ENCODE peak calls at places on chromosomes 7 and 10, in nine cellular contexts. One of them, this sample, is unnamed.

GRCh38 chr10:133276435-133277201 is at the start of gene ADAM8:
- DNase-seq in tibial nerve: no peak
- DNase-seq in effector memory CD4-positive, alpha-beta T cell: peak; percentile 59
- DNase-seq in psoas muscle: peak; percentile 62
- DNase-seq in right lobe of liver: peak; percentile 63
- DNase-seq in AG04450: no peak
- DNase-seq in tibial artery: no peak
- DNase-seq in endodermal cell: peak; percentile 93
- DNase-seq in body of pancreas: peak; percentile 35
- DNase-seq in this sample: peak; percentile 78

GRCh38 chr7:146826338-146826737 is 709.7 kb downstream of the CNTNAP2 start:
- DNase-seq in endodermal cell: peak; percentile 89
- DNase-seq in body of pancreas: no peak
- DNase-seq in tibial nerve: no peak
- DNase-seq in tibial artery: no peak
- DNase-seq in psoas muscle: no peak
- DNase-seq in right lobe of liver: no peak
- DNase-seq in AG04450: no peak
- DNase-seq in effector memory CD4-positive, alpha-beta T cell: no peak
- DNase-seq in this sample: no peak

GRCh38 chr10:61669161-61669755 is 6.5 kb downstream of the CABCOCO1 start:
- DNase-seq in psoas muscle: no peak
- DNase-seq in AG04450: no peak
- DNase-seq in endodermal cell: no peak
- DNase-seq in tibial nerve: no peak
- DNase-seq in tibial artery: no peak
- DNase-seq in effector memory CD4-positive, alpha-beta T cell: no peak
- DNase-seq in body of pancreas: no peak
- DNase-seq in right lobe of liver: no peak
- DNase-seq in this sample: no peak

GRCh38 chr10:71398991-71399375 is 2.3 kb downstream of the CDH23 start:
- DNase-seq in effector memory CD4-positive, alpha-beta T cell: no peak
- DNase-seq in psoas muscle: no peak
- DNase-seq in tibial artery: no peak
- DNase-seq in endodermal cell: peak; percentile 52
- DNase-seq in AG04450: no peak
- DNase-seq in body of pancreas: no peak
- DNase-seq in tibial nerve: no peak
- DNase-seq in right lobe of liver: no peak
- DNase-seq in this sample: peak; percentile 9

GRCh38 chr7:99270702-99271101 is 1.9 kb upstream of the MYH16 start:
- DNase-seq in psoas muscle: no peak
- DNase-seq in right lobe of liver: no peak
- DNase-seq in effector memory CD4-positive, alpha-beta T cell: no peak
- DNase-seq in body of pancreas: no peak
- DNase-seq in endodermal cell: peak; percentile 67
- DNase-seq in tibial nerve: no peak
- DNase-seq in tibial artery: no peak
- DNase-seq in AG04450: no peak
- DNase-seq in this sample: no peak

GRCh38 chr10:17989908-17990767 is 38.4 kb downstream of the SLC39A12 start:
- DNase-seq in tibial nerve: no peak
- DNase-seq in tibial artery: no peak
- DNase-seq in effector memory CD4-positive, alpha-beta T cell: no peak
- DNase-seq in body of pancreas: no peak
- DNase-seq in endodermal cell: no peak
- DNase-seq in right lobe of liver: no peak
- DNase-seq in psoas muscle: no peak
- DNase-seq in AG04450: no peak
- DNase-seq in this sample: no peak

GRCh38 chr10:3806603-3807002 is 21.6 kb upstream of the KLF6 start:
- DNase-seq in right lobe of liver: no peak
- DNase-seq in endodermal cell: no peak
- DNase-seq in tibial nerve: no peak
- DNase-seq in tibial artery: no peak
- DNase-seq in body of pancreas: peak; percentile 61
- DNase-seq in AG04450: no peak
- DNase-seq in effector memory CD4-positive, alpha-beta T cell: peak; percentile 22
- DNase-seq in psoas muscle: no peak
- DNase-seq in this sample: no peak

GRCh38 chr10:103145046-103145445 is 48.0 kb downstream of the NT5C2 start:
- DNase-seq in tibial nerve: no peak
- DNase-seq in AG04450: peak; percentile 60
- DNase-seq in body of pancreas: no peak
- DNase-seq in right lobe of liver: no peak
- DNase-seq in psoas muscle: no peak
- DNase-seq in endodermal cell: no peak
- DNase-seq in tibial artery: no peak
- DNase-seq in effector memory CD4-positive, alpha-beta T cell: no peak
- DNase-seq in this sample: no peak

GRCh38 chr10:32938554-32939061 is 19.4 kb downstream of the ITGB1 start:
- DNase-seq in AG04450: no peak
- DNase-seq in body of pancreas: peak; percentile 31
- DNase-seq in effector memory CD4-positive, alpha-beta T cell: no peak
- DNase-seq in tibial artery: no peak
- DNase-seq in tibial nerve: no peak
- DNase-seq in psoas muscle: peak; percentile 61
- DNase-seq in right lobe of liver: no peak
- DNase-seq in endodermal cell: peak; percentile 63
- DNase-seq in this sample: no peak

GRCh38 chr7:95199779-95200558 is 124.4 kb downstream of the PON1 start:
- DNase-seq in AG04450: peak; percentile 1
- DNase-seq in psoas muscle: no peak
- DNase-seq in right lobe of liver: peak; percentile 16
- DNase-seq in tibial artery: peak; percentile 23
- DNase-seq in endodermal cell: peak; percentile 67
- DNase-seq in tibial nerve: no peak
- DNase-seq in effector memory CD4-positive, alpha-beta T cell: no peak
- DNase-seq in body of pancreas: peak; percentile 41
- DNase-seq in this sample: no peak

GRCh38 chr10:132306951-132307751 is 599 bp downstream of the STK32C start:
- DNase-seq in tibial nerve: no peak
- DNase-seq in effector memory CD4-positive, alpha-beta T cell: no peak
- DNase-seq in right lobe of liver: peak; percentile 68
- DNase-seq in tibial artery: no peak
- DNase-seq in AG04450: no peak
- DNase-seq in endodermal cell: peak; percentile 79
- DNase-seq in body of pancreas: peak; percentile 78
- DNase-seq in psoas muscle: peak; percentile 71
- DNase-seq in this sample: peak; percentile 88

GRCh38 chr7:100566018-100566531 is 7.6 kb downstream of the SAP25 start:
- DNase-seq in tibial nerve: no peak
- DNase-seq in endodermal cell: no peak
- DNase-seq in AG04450: no peak
- DNase-seq in tibial artery: no peak
- DNase-seq in effector memory CD4-positive, alpha-beta T cell: no peak
- DNase-seq in right lobe of liver: no peak
- DNase-seq in body of pancreas: no peak
- DNase-seq in psoas muscle: no peak
- DNase-seq in this sample: no peak

GRCh38 chr10:119355930-119356329 is 148.6 kb downstream of the GRK5 start:
- DNase-seq in tibial nerve: no peak
- DNase-seq in endodermal cell: no peak
- DNase-seq in body of pancreas: no peak
- DNase-seq in tibial artery: no peak
- DNase-seq in effector memory CD4-positive, alpha-beta T cell: no peak
- DNase-seq in AG04450: no peak
- DNase-seq in right lobe of liver: no peak
- DNase-seq in psoas muscle: no peak
- DNase-seq in this sample: no peak

GRCh38 chr10:59793924-59794323 is 40.7 kb upstream of the MRLN start:
- DNase-seq in endodermal cell: no peak
- DNase-seq in psoas muscle: no peak
- DNase-seq in body of pancreas: no peak
- DNase-seq in tibial artery: no peak
- DNase-seq in right lobe of liver: no peak
- DNase-seq in effector memory CD4-positive, alpha-beta T cell: no peak
- DNase-seq in tibial nerve: no peak
- DNase-seq in AG04450: no peak
- DNase-seq in this sample: no peak
- H3K27ac ChIP-seq in endodermal cell: no peak overlapping the region
- H3K27ac ChIP-seq in psoas muscle: no peak overlapping the region
- H3K27ac ChIP-seq in body of pancreas: no peak overlapping the region
- H3K27ac ChIP-seq in tibial artery: no peak overlapping the region
- H3K27ac ChIP-seq in right lobe of liver: no peak overlapping the region
- H3K27ac ChIP-seq in effector memory CD4-positive, alpha-beta T cell: no peak overlapping the region
- H3K27ac ChIP-seq in tibial nerve: no peak overlapping the region
- H3K27ac ChIP-seq in AG04450: no peak overlapping the region
- H3K27ac ChIP-seq in this sample: no peak overlapping the region

GRCh38 chr10:10330481-10330880 is 687.2 kb upstream of the CELF2 start:
- DNase-seq in effector memory CD4-positive, alpha-beta T cell: no peak
- DNase-seq in psoas muscle: no peak
- DNase-seq in endodermal cell: no peak
- DNase-seq in tibial nerve: no peak
- DNase-seq in right lobe of liver: no peak
- DNase-seq in tibial artery: no peak
- DNase-seq in AG04450: no peak
- DNase-seq in body of pancreas: no peak
- DNase-seq in this sample: no peak

GRCh38 chr10:10327934-10328333 is 689.7 kb upstream of the CELF2 start:
- DNase-seq in body of pancreas: no peak
- DNase-seq in tibial artery: no peak
- DNase-seq in AG04450: no peak
- DNase-seq in endodermal cell: no peak
- DNase-seq in right lobe of liver: no peak
- DNase-seq in psoas muscle: no peak
- DNase-seq in effector memory CD4-positive, alpha-beta T cell: no peak
- DNase-seq in tibial nerve: no peak
- DNase-seq in this sample: no peak

GRCh38 chr10:10320981-10321380 is 696.7 kb upstream of the CELF2 start:
- DNase-seq in body of pancreas: no peak
- DNase-seq in tibial artery: no peak
- DNase-seq in psoas muscle: no peak
- DNase-seq in AG04450: peak; percentile 34
- DNase-seq in tibial nerve: no peak
- DNase-seq in effector memory CD4-positive, alpha-beta T cell: no peak
- DNase-seq in right lobe of liver: no peak
- DNase-seq in endodermal cell: no peak
- DNase-seq in this sample: no peak

GRCh38 chr10:10326119-10326518 is 691.6 kb upstream of the CELF2 start:
- DNase-seq in endodermal cell: no peak
- DNase-seq in tibial artery: no peak
- DNase-seq in AG04450: no peak
- DNase-seq in tibial nerve: no peak
- DNase-seq in effector memory CD4-positive, alpha-beta T cell: no peak
- DNase-seq in body of pancreas: no peak
- DNase-seq in right lobe of liver: no peak
- DNase-seq in psoas muscle: no peak
- DNase-seq in this sample: no peak
- H3K9me3 ChIP-seq in endodermal cell: no peaks in the 10 kb centered on the region
- H3K9me3 ChIP-seq in tibial artery: no peaks in the 10 kb centered on the region
- H3K9me3 ChIP-seq in AG04450: no peaks in the 10 kb centered on the region
- H3K9me3 ChIP-seq in tibial nerve: no peaks in the 10 kb centered on the region
- H3K9me3 ChIP-seq in effector memory CD4-positive, alpha-beta T cell: no peaks in the 10 kb centered on the region
- H3K9me3 ChIP-seq in body of pancreas: no peaks in the 10 kb centered on the region
- H3K9me3 ChIP-seq in right lobe of liver: no peaks in the 10 kb centered on the region
- H3K9me3 ChIP-seq in psoas muscle: no peaks in the 10 kb centered on the region
- H3K9me3 ChIP-seq in this sample: no peaks in the 10 kb centered on the region

DNA sequence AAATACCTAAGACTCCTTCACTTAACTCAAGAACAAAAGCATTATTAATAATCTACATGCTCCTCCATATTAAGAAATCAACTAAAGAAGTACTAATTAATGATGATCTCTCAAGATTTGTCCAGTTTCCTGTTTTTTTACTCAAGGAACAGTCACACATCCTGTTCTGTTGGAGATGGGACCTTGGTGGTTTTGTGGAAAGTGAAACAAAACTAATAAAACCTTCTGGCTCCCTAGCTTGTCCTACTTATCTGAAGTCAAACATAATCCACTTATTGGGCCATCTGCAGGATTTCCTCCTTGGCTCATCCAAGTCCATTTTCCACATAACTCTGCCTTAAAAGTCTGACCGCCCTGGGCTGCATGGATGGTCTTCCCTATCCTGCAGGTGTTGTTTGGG is 39.3 kb upstream of the TARP start:
- DNase-seq in right lobe of liver: no peak
- DNase-seq in body of pancreas: no peak
- DNase-seq in endodermal cell: no peak
- DNase-seq in psoas muscle: no peak
- DNase-seq in tibial nerve: no peak
- DNase-seq in AG04450: no peak
- DNase-seq in effector memory CD4-positive, alpha-beta T cell: no peak
- DNase-seq in tibial artery: no peak
- DNase-seq in this sample: no peak
- H3K27ac ChIP-seq in right lobe of liver: peak overlapping the region; percentile 29
- H3K27ac ChIP-seq in body of pancreas: no peak overlapping the region
- H3K27ac ChIP-seq in endodermal cell: no peak overlapping the region
- H3K27ac ChIP-seq in psoas muscle: no peak overlapping the region
- H3K27ac ChIP-seq in tibial nerve: peak overlapping the region; percentile 54
- H3K27ac ChIP-seq in AG04450: no peak overlapping the region
- H3K27ac ChIP-seq in effector memory CD4-positive, alpha-beta T cell: no peak overlapping the region
- H3K27ac ChIP-seq in tibial artery: no peak overlapping the region
- H3K27ac ChIP-seq in this sample: no peak overlapping the region

GRCh38 chr7:157936976-157937375 is 600.2 kb downstream of the DNAJB6 start:
- DNase-seq in AG04450: no peak
- DNase-seq in endodermal cell: no peak
- DNase-seq in effector memory CD4-positive, alpha-beta T cell: no peak
- DNase-seq in body of pancreas: no peak
- DNase-seq in psoas muscle: no peak
- DNase-seq in tibial artery: no peak
- DNase-seq in right lobe of liver: no peak
- DNase-seq in tibial nerve: no peak
- DNase-seq in this sample: no peak

GRCh38 chr7:157940497-157940896 is 603.7 kb downstream of the DNAJB6 start:
- DNase-seq in endodermal cell: peak; percentile 10
- DNase-seq in body of pancreas: no peak
- DNase-seq in right lobe of liver: no peak
- DNase-seq in effector memory CD4-positive, alpha-beta T cell: no peak
- DNase-seq in psoas muscle: no peak
- DNase-seq in tibial nerve: no peak
- DNase-seq in AG04450: no peak
- DNase-seq in tibial artery: no peak
- DNase-seq in this sample: no peak

GRCh38 chr7:157941210-157941609 is 604.4 kb downstream of the DNAJB6 start:
- DNase-seq in right lobe of liver: no peak
- DNase-seq in tibial artery: no peak
- DNase-seq in psoas muscle: no peak
- DNase-seq in endodermal cell: peak; percentile 13
- DNase-seq in body of pancreas: no peak
- DNase-seq in effector memory CD4-positive, alpha-beta T cell: no peak
- DNase-seq in AG04450: no peak
- DNase-seq in tibial nerve: no peak
- DNase-seq in this sample: no peak

GRCh38 chr7:157937432-157937831 is 600.6 kb downstream of the DNAJB6 start:
- DNase-seq in tibial artery: no peak
- DNase-seq in right lobe of liver: no peak
- DNase-seq in tibial nerve: no peak
- DNase-seq in AG04450: no peak
- DNase-seq in endodermal cell: peak; percentile 24
- DNase-seq in body of pancreas: no peak
- DNase-seq in psoas muscle: no peak
- DNase-seq in effector memory CD4-positive, alpha-beta T cell: no peak
- DNase-seq in this sample: no peak

DNA sequence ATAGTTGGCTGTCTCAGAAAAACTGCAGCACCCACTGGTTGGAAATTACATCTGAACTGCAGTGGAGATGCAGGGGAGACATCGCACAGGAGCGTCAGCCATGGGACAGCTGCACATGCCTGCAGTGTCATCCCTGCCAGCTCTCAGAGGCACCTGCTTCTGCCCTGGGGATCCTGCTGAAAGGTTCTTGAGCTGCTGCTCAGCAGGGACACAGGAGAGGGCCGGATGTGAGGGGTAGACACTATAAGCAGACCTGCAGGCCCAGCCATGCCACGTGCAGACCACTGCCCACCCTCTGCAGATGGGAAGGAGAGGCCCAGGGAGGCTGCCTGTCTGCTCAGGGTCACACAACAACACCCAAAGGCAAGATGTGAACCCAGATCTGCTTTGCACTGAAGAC is 601.4 kb downstream of the DNAJB6 start:
- DNase-seq in AG04450: no peak
- DNase-seq in body of pancreas: no peak
- DNase-seq in tibial nerve: no peak
- DNase-seq in right lobe of liver: no peak
- DNase-seq in psoas muscle: no peak
- DNase-seq in effector memory CD4-positive, alpha-beta T cell: no peak
- DNase-seq in tibial artery: no peak
- DNase-seq in endodermal cell: no peak
- DNase-seq in this sample: no peak
- H3K9me3 ChIP-seq in AG04450: peaks cover 80% of the 10 kb centered on the region
- H3K9me3 ChIP-seq in body of pancreas: no peaks in the 10 kb centered on the region
- H3K9me3 ChIP-seq in tibial nerve: no peaks in the 10 kb centered on the region
- H3K9me3 ChIP-seq in right lobe of liver: no peaks in the 10 kb centered on the region
- H3K9me3 ChIP-seq in psoas muscle: peaks cover 5% of the 10 kb centered on the region
- H3K9me3 ChIP-seq in effector memory CD4-positive, alpha-beta T cell: peaks cover 2% of the 10 kb centered on the region
- H3K9me3 ChIP-seq in tibial artery: no peaks in the 10 kb centered on the region
- H3K9me3 ChIP-seq in endodermal cell: peaks cover 92% of the 10 kb centered on the region
- H3K9me3 ChIP-seq in this sample: no peaks in the 10 kb centered on the region

This sample was measured in upper lobe of right lung.